ENCODE peak calls at places on chromosomes 12 and 14, in nine cellular contexts. N, I, G, D, A, M, U, L and W are unnamed samples.

GRCh38 chr12:132275110-132275531 is 54.3 kb downstream of the GALNT9 start:
- DNase-seq in N (no peak), I (peak; percentile 28), G (no peak), D (peak; percentile 31), A (peak; percentile 78), M (no peak), U (peak; percentile 82), L (no peak), W (peak; percentile 29)

GRCh38 chr12:18556081-18556645 is 181.6 kb downstream of the PLCZ1 start:
- DNase-seq in N (no peak), I (no peak), G (no peak), D (no peak), A (no peak), M (no peak), U (no peak), L (no peak), W (no peak)

GRCh38 chr12:64551676-64552075 is 58.6 kb upstream of the RASSF3 start:
- DNase-seq in N (peak; percentile 47), I (no peak), G (no peak), D (no peak), A (no peak), M (no peak), U (no peak), L (no peak), W (no peak)

GRCh38 chr14:49767473-49768300 is at the start of gene KLHDC2:
- DNase-seq in N (peak; percentile 93), I (peak; percentile 93), G (peak; percentile 77), D (peak; percentile 88), A (peak; percentile 93), M (no peak), U (peak; percentile 59), L (peak; percentile 70), W (peak; percentile 98)

GRCh38 chr12:66003951-66004350 is 126.6 kb downstream of the LLPH start:
- DNase-seq in N (no peak), I (no peak), G (no peak), D (no peak), A (no peak), M (no peak), U (no peak), L (no peak), W (no peak)

GRCh38 chr12:1591029-1591428 is 3.4 kb downstream of the FBXL14 start:
- DNase-seq in N (no peak), I (no peak), G (no peak), D (peak; percentile 51), A (no peak), M (no peak), U (no peak), L (no peak), W (no peak)

GRCh38 chr12:117388865-117389508 is 27.6 kb upstream of the NOS1 start:
- DNase-seq in N (no peak), I (no peak), G (no peak), D (no peak), A (no peak), M (no peak), U (no peak), L (no peak), W (no peak)

GRCh38 chr14:88995437-88996198 is 171.2 kb downstream of the TTC8 start:
- DNase-seq in N (no peak), I (no peak), G (no peak), D (no peak), A (no peak), M (no peak), U (no peak), L (no peak), W (peak; percentile 54)

GRCh38 chr14:68688872-68689371 is 103.9 kb downstream of the ZFP36L1 start:
- DNase-seq in N (peak; percentile 63), I (no peak), G (no peak), D (no peak), A (peak; percentile 28), M (no peak), U (no peak), L (no peak), W (no peak)

GRCh38 chr12:105090361-105090760 is 6.1 kb upstream of the ALDH1L2 start:
- DNase-seq in N (no peak), I (no peak), G (no peak), D (no peak), A (peak; percentile 64), M (no peak), U (no peak), L (no peak), W (no peak)

GRCh38 chr12:112965643-112966042 is 12.7 kb upstream of the OAS2 start:
- DNase-seq in N (no peak), I (no peak), G (no peak), D (no peak), A (no peak), M (no peak), U (no peak), L (no peak), W (no peak)

GRCh38 chr14:96265387-96265786 is 9.4 kb downstream of the BDKRB1 start:
- DNase-seq in N (no peak), I (no peak), G (no peak), D (no peak), A (no peak), M (no peak), U (no peak), L (no peak), W (no peak)

DNA sequence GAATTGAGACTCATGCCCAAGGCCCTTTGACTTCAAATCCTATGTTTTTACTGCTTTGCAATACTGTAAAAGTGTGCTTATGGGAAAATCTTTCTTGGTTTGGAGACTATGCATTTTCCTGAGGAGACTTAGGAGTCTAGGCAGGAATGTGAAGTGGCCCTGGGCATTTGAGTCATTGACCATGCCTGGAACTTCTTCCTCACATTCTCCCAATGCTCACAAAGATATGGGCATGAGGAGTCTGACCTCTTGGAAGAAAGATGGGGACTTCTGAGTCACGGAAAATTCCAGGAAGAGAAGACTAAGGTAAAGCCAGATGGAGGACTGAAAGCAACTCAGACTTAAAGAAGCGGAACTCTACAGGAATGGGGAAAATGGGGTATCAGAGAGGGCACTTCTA is 38.2 kb upstream of the ZNF641 start:
- DNase-seq in N (no peak), I (no peak), G (no peak), D (no peak), A (no peak), M (no peak), U (no peak), L (no peak), W (no peak)
- TF ChIP-seq POLR2AphosphoS5 in N (no peak), I (no peak), G (no peak), D (no peak), A (no peak), M (no peak), U (no peak), L (no peak), W (no peak)

GRCh38 chr14:87153901-87154300 is 839.1 kb downstream of the GALC start:
- DNase-seq in N (no peak), I (no peak), G (no peak), D (no peak), A (no peak), M (no peak), U (no peak), L (no peak), W (no peak)

GRCh38 chr14:87155850-87156491 is 837.0 kb downstream of the GALC start:
- DNase-seq in N (no peak), I (no peak), G (no peak), D (no peak), A (no peak), M (no peak), U (no peak), L (no peak), W (no peak)

GRCh38 chr14:87153391-87153790 is 839.6 kb downstream of the GALC start:
- DNase-seq in N (no peak), I (no peak), G (no peak), D (no peak), A (no peak), M (no peak), U (no peak), L (no peak), W (no peak)

GRCh38 chr14:87149583-87150354 is 843.2 kb downstream of the GALC start:
- DNase-seq in N (no peak), I (no peak), G (no peak), D (no peak), A (peak; percentile 97), M (no peak), U (no peak), L (no peak), W (no peak)

DNA sequence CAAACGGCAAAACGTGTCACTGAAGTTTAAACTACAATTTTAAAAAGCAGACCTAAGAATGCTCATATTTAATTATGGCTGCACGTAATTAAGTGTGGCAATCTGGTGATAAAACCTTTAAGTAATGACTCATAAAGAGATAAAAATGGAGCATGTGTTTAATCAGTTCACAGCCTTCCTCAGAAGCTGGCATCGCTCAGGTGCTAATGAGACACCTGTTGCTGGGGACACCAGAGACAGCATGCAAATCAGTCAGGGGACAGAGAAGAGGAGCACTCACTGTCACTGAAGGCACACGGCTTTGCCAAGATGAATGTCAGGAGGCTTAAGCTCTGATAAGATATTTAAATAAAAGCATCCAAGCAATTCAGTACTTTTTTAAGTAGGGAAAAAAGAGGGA is 840.3 kb downstream of the GALC start:
- DNase-seq in N (no peak), I (no peak), G (no peak), D (no peak), A (no peak), M (no peak), U (no peak), L (no peak), W (no peak)
- TF ChIP-seq POLR2AphosphoS5 in N (no peak), I (no peak), G (no peak), D (no peak), A (no peak), M (no peak), U (no peak), L (no peak), W (no peak)

GRCh38 chr12:68899251-68899771 is 33.7 kb downstream of the CPM start:
- DNase-seq in N (peak; percentile 71), I (peak; percentile 76), G (no peak), D (no peak), A (no peak), M (no peak), U (peak; percentile 8), L (no peak), W (no peak)
- TF ChIP-seq POLR2AphosphoS5 in N (no peak), I (no peak), G (no peak), D (no peak), A (no peak), M (no peak), U (no peak), L (no peak), W (no peak)

GRCh38 chr12:110741795-110742717 is 635 bp downstream of the PPP1CC start:
- DNase-seq in N (peak; percentile 75), I (peak; percentile 28), G (no peak), D (no peak), A (peak; percentile 40), M (no peak), U (no peak), L (no peak), W (no peak)

GRCh38 chr12:110739488-110739887 is 3.2 kb downstream of the PPP1CC start:
- DNase-seq in N (no peak), I (no peak), G (no peak), D (no peak), A (no peak), M (no peak), U (no peak), L (no peak), W (no peak)

GRCh38 chr12:110739894-110740293 is 2.8 kb downstream of the PPP1CC start:
- DNase-seq in N (no peak), I (no peak), G (no peak), D (no peak), A (no peak), M (no peak), U (no peak), L (no peak), W (no peak)

GRCh38 chr12:110742718-110743570 is at the start of gene PPP1CC:
- DNase-seq in N (peak; percentile 97), I (peak; percentile 95), G (peak; percentile 77), D (peak; percentile 90), A (peak; percentile 98), M (no peak), U (peak; percentile 79), L (peak; percentile 76), W (peak; percentile 97)

GRCh38 chr12:110741371-110741770 is 1.3 kb downstream of the PPP1CC start:
- DNase-seq in N (no peak), I (no peak), G (no peak), D (peak; percentile 47), A (no peak), M (no peak), U (no peak), L (no peak), W (no peak)
- TF ChIP-seq POLR2AphosphoS5 in N (no peak), I (no peak), G (no peak), D (no peak), A (peak; percentile 4), M (no peak), U (no peak), L (no peak), W (no peak)